ENCODE peak calls at places on chromosomes 11 and 22, in five cellular contexts. One of them, this sample, is unnamed.

GRCh38 chr22:21626735-21627469 is 2.9 kb downstream of the YDJC start:
- DNase-seq in K562: no peak
- DNase-seq in GM12878: no peak
- DNase-seq in H1: no peak
- DNase-seq in HepG2: no peak
- DNase-seq in this sample: no peak

GRCh38 chr11:74702383-74703007 is 28.7 kb downstream of the CHRDL2 start:
- DNase-seq in K562: peak
- DNase-seq in HepG2: peak
- DNase-seq in GM12878: no peak
- DNase-seq in H1: peak
- DNase-seq in this sample: peak

GRCh38 chr11:104583857-104584256 is 314.4 kb downstream of the CASP12 start:
- DNase-seq in GM12878: no peak
- DNase-seq in HepG2: no peak
- DNase-seq in K562: no peak
- DNase-seq in H1: no peak
- DNase-seq in this sample: no peak

GRCh38 chr11:73950869-73951710 is at the start of gene DNAJB13:
- DNase-seq in H1: no peak
- DNase-seq in K562: peak
- DNase-seq in GM12878: peak
- DNase-seq in HepG2: peak
- DNase-seq in this sample: peak

GRCh38 chr11:78850078-78850477 is 275.4 kb upstream of the NARS2 start:
- DNase-seq in GM12878: no peak
- DNase-seq in HepG2: no peak
- DNase-seq in H1: no peak
- DNase-seq in K562: no peak
- DNase-seq in this sample: no peak

GRCh38 chr22:45963821-45964220 is 13.1 kb downstream of the WNT7B start:
- DNase-seq in H1: no peak
- DNase-seq in HepG2: no peak
- DNase-seq in K562: no peak
- DNase-seq in GM12878: no peak
- DNase-seq in this sample: no peak

GRCh38 chr22:31400023-31400397 is 606 bp downstream of the DRG1 start:
- DNase-seq in HepG2: no peak
- DNase-seq in GM12878: no peak
- DNase-seq in K562: no peak
- DNase-seq in H1: no peak
- DNase-seq in this sample: no peak

GRCh38 chr11:36073411-36074203 is 129.7 kb downstream of the LDLRAD3 start:
- DNase-seq in HepG2: no peak
- DNase-seq in GM12878: no peak
- DNase-seq in H1: no peak
- DNase-seq in K562: no peak
- DNase-seq in this sample: no peak

GRCh38 chr22:38230108-38230825 is 28.5 kb downstream of the MAFF start:
- DNase-seq in GM12878: no peak
- DNase-seq in H1: no peak
- DNase-seq in HepG2: peak
- DNase-seq in K562: peak
- DNase-seq in this sample: no peak

GRCh38 chr11:10441652-10442503 is 13.2 kb upstream of the AMPD3 start:
- DNase-seq in GM12878: peak
- DNase-seq in H1: no peak
- DNase-seq in K562: no peak
- DNase-seq in HepG2: no peak
- DNase-seq in this sample: no peak

GRCh38 chr11:114079406-114080072 is 20.0 kb downstream of the ZBTB16 start:
- DNase-seq in H1: no peak
- DNase-seq in HepG2: no peak
- DNase-seq in K562: no peak
- DNase-seq in GM12878: no peak
- DNase-seq in this sample: no peak

GRCh38 chr11:34128824-34129223 is 23.4 kb downstream of the NAT10 start:
- DNase-seq in K562: no peak
- DNase-seq in H1: no peak
- DNase-seq in HepG2: no peak
- DNase-seq in GM12878: no peak
- DNase-seq in this sample: no peak

GRCh38 chr11:117836077-117836960 is 11.8 kb upstream of the FXYD2 start:
- DNase-seq in HepG2: no peak
- DNase-seq in K562: no peak
- DNase-seq in GM12878: no peak
- DNase-seq in H1: no peak
- DNase-seq in this sample: no peak

GRCh38 chr22:45604239-45604711 is 67.4 kb upstream of the ATXN10 start:
- DNase-seq in HepG2: no peak
- DNase-seq in K562: no peak
- DNase-seq in GM12878: no peak
- DNase-seq in H1: no peak
- DNase-seq in this sample: no peak

GRCh38 chr11:8095356-8095755 is 14.3 kb downstream of the TUB start:
- DNase-seq in HepG2: no peak
- DNase-seq in GM12878: no peak
- DNase-seq in H1: no peak
- DNase-seq in K562: no peak
- DNase-seq in this sample: no peak

GRCh38 chr22:17570851-17571631 is 7.7 kb downstream of the SLC25A18 start:
- DNase-seq in HepG2: no peak
- DNase-seq in K562: no peak
- DNase-seq in GM12878: no peak
- DNase-seq in H1: no peak
- DNase-seq in this sample: no peak

GRCh38 chr22:21839765-21840140 is 27.7 kb downstream of the MAPK1 start:
- DNase-seq in K562: no peak
- DNase-seq in HepG2: no peak
- DNase-seq in GM12878: no peak
- DNase-seq in H1: no peak
- DNase-seq in this sample: no peak

GRCh38 chr11:124875943-124876817 is 10.9 kb downstream of the ROBO3 start:
- DNase-seq in H1: peak
- DNase-seq in K562: peak
- DNase-seq in HepG2: peak
- DNase-seq in GM12878: peak
- DNase-seq in this sample: peak
- TF ChIP-seq CTCF in H1: peak
- TF ChIP-seq CTCF in K562: peak
- TF ChIP-seq CTCF in HepG2: peak
- TF ChIP-seq CTCF in GM12878: peak
- TF ChIP-seq CTCF in this sample: peak

GRCh38 chr11:119194811-119195210 is 9.5 kb downstream of the NHERF4 start:
- DNase-seq in K562: no peak
- DNase-seq in HepG2: no peak
- DNase-seq in GM12878: no peak
- DNase-seq in H1: no peak
- DNase-seq in this sample: no peak

GRCh38 chr11:119196833-119197483 is 9.2 kb upstream of the CBL start:
- DNase-seq in H1: no peak
- DNase-seq in K562: peak
- DNase-seq in HepG2: peak
- DNase-seq in GM12878: peak
- DNase-seq in this sample: peak

GRCh38 chr11:119195680-119196079 is 10.4 kb downstream of the NHERF4 start:
- DNase-seq in H1: peak
- DNase-seq in HepG2: peak
- DNase-seq in K562: peak
- DNase-seq in GM12878: no peak
- DNase-seq in this sample: peak

GRCh38 chr11:119202554-119202953 is 3.6 kb upstream of the CBL start:
- DNase-seq in K562: no peak
- DNase-seq in HepG2: no peak
- DNase-seq in GM12878: no peak
- DNase-seq in H1: no peak
- DNase-seq in this sample: no peak

GRCh38 chr11:119198925-119199324 is 7.2 kb upstream of the CBL start:
- DNase-seq in HepG2: no peak
- DNase-seq in K562: no peak
- DNase-seq in GM12878: no peak
- DNase-seq in H1: no peak
- DNase-seq in this sample: no peak
- TF ChIP-seq YY1 in HepG2: no peak
- TF ChIP-seq YY1 in K562: no peak
- TF ChIP-seq YY1 in GM12878: no peak
- TF ChIP-seq YY1 in H1: no peak
- TF ChIP-seq YY1 in this sample: no peak

GRCh38 chr11:133956650-133957633 is at the start of gene IGSF9B:
- DNase-seq in H1: peak
- DNase-seq in GM12878: peak
- DNase-seq in K562: peak
- DNase-seq in HepG2: no peak
- DNase-seq in this sample: peak
- TF ChIP-seq EZH2 in H1: no peak
- TF ChIP-seq EZH2 in GM12878: no peak
- TF ChIP-seq EZH2 in K562: no peak
- TF ChIP-seq EZH2 in HepG2: no peak
- TF ChIP-seq EZH2 in this sample: no peak

DNA sequence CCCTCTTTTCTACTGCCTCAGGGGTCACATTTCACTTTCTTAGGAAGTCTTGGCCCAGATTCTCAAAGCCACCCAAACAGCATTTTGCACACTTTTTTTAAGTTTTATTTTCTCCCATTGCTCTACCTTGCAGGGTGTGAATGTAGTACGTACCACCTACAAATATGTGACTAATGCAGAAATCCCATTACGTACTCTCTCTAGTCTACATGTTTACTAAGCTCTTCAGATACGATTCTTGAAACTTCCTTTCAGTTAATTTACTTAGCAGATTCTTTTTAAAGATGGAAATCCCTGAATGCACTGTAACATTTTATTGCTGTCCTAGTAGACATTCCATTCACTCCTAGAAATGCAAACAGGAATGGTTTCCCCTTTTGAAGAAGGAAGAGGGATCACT is 61.3 kb downstream of the LRRC4C start:
- DNase-seq in H1: no peak
- DNase-seq in GM12878: no peak
- DNase-seq in K562: no peak
- DNase-seq in HepG2: no peak
- DNase-seq in this sample: no peak
- TF ChIP-seq CTCF in H1: no peak
- TF ChIP-seq CTCF in GM12878: no peak
- TF ChIP-seq CTCF in K562: no peak
- TF ChIP-seq CTCF in HepG2: no peak
- TF ChIP-seq CTCF in this sample: no peak

DNA sequence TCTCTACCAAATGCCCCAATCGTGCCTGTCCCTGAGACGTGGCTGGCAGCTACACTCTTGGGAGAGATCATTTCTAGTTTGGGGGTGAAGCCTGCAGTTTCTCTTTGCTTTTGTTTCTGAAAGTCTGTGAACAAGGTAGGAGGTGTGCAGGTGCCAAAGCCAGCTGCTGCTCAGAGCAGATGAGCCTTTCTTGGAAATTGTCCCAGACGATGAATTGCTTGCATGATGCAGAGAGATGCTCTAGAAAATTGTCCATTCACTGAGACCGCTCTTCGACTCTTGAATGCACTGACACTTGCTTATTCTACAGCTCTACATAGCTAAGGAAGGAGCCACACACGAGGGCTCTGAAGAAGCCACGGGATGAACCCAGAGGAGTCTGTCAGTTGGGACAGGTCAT is 225.6 kb upstream of the E2F8 start:
- DNase-seq in GM12878: no peak
- DNase-seq in K562: no peak
- DNase-seq in H1: no peak
- DNase-seq in HepG2: no peak
- DNase-seq in this sample: no peak
- TF ChIP-seq YY1 in GM12878: no peak
- TF ChIP-seq YY1 in K562: no peak
- TF ChIP-seq YY1 in H1: no peak
- TF ChIP-seq YY1 in HepG2: no peak
- TF ChIP-seq YY1 in this sample: no peak

DNA sequence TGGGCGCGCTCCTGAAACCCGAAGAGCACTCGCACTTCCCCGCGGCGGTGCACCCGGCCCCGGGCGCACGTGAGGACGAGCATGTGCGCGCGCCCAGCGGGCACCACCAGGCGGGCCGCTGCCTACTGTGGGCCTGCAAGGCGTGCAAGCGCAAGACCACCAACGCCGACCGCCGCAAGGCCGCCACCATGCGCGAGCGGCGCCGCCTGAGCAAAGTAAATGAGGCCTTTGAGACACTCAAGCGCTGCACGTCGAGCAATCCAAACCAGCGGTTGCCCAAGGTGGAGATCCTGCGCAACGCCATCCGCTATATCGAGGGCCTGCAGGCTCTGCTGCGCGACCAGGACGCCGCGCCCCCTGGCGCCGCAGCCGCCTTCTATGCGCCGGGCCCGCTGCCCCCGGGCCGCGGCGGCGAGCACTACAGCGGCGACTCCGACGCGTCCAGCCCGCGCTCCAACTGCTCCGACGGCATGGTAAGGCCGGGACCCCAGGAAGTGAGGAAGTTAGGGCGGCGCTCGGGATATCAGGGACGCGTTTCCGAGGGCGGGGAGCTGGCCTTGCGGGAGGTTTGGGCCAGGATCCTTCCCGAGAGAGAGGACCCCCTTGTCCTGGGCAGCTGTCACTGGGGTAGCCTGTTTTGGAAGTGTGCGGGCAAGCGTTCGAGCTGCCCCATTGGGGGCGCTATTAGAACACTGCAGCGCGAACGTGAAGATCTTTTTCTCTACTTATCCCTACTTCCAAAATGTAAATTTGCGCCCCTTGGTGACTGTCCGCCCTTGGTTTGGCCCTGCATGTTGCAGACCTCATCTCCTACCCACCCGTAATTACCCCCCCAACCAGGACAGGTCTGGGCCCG is 797 bp downstream of the MYOD1 start:
- DNase-seq in K562: no peak
- DNase-seq in HepG2: no peak
- DNase-seq in H1: no peak
- DNase-seq in GM12878: no peak
- DNase-seq in this sample: no peak
- TF ChIP-seq EZH2 in K562: no peak
- TF ChIP-seq EZH2 in HepG2: no peak
- TF ChIP-seq EZH2 in H1: peak
- TF ChIP-seq EZH2 in GM12878: no peak
- TF ChIP-seq EZH2 in this sample: no peak

This sample was measured in HCT116.